ENCODE peak calls at places on chromosome 2, in five cellular contexts. X is transverse colon, K is heart left ventricle, E is A549, W is spleen. C is an unnamed sample. For H3K4me1, the result is how much of the 10 kb centered on the place peaks cover.

GRCh38 chr2:85734942-85735608 is 18.7 kb upstream of the ATOH8 start:
- DNase-seq in X (no peak), K (no peak), E (no peak), W (no peak), C (no peak)

GRCh38 chr2:65305899-65306298 is 78.3 kb downstream of the ACTR2 start:
- DNase-seq in X (no peak), K (no peak), E (no peak), W (no peak), C (no peak)

GRCh38 chr2:175218551-175218950 is 37.0 kb upstream of the ATP5MC3 start:
- DNase-seq in X (no peak), K (no peak), E (no peak), W (no peak), C (no peak)

GRCh38 chr2:101124684-101125366 is 26.4 kb downstream of the TBC1D8 start:
- DNase-seq in X (peak), K (no peak), E (peak), W (no peak), C (peak)

GRCh38 chr2:149908731-149909690 is 321.4 kb upstream of the MMADHC start:
- DNase-seq in X (no peak), K (no peak), E (no peak), W (no peak), C (no peak)

GRCh38 chr2:122908134-122908533 is 1117.0 kb upstream of the CNTNAP5 start:
- DNase-seq in X (no peak), K (no peak), E (no peak), W (no peak), C (no peak)

GRCh38 chr2:10835052-10835970 is 22.7 kb upstream of the PDIA6 start:
- DNase-seq in X (peak), K (peak), E (peak), W (peak), C (peak)

GRCh38 chr2:88038263-88039105 is 17.1 kb downstream of the KRCC1 start:
- DNase-seq in X (no peak), K (no peak), E (peak), W (no peak), C (no peak)

GRCh38 chr2:109459485-109459884 is 154.3 kb downstream of the SEPTIN10 start:
- DNase-seq in X (no peak), K (no peak), E (no peak), W (peak), C (no peak)

GRCh38 chr2:26034597-26035067 is 748 bp downstream of the RAB10 start:
- DNase-seq in X (no peak), K (no peak), E (no peak), W (no peak), C (no peak)

GRCh38 chr2:3493610-3493997 is 25.7 kb downstream of the ADI1 start:
- DNase-seq in X (no peak), K (no peak), E (peak), W (no peak), C (peak)

GRCh38 chr2:230828272-230828961 is 36.3 kb upstream of the ITM2C start:
- DNase-seq in X (peak), K (peak), E (no peak), W (peak), C (no peak)

DNA sequence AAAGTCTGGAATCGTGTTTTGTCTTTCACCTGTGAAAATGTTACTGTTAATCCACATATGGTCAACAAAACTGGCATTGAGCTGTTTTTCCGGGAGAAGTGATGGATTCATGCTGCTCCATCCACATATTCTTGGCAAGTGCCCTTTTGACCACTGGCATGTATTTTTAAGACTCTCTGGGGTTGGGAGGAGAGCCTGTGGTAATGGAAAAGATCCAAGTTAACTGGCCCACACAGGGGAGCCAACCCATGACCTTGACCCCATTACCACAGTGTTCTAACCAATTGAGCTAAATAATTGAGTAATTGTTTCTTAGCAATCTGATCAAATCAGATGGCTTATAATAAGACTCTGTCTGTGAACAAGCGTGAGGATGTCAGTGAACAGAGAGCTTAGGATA is 296.2 kb upstream of the NRP2 start:
- DNase-seq in X (no peak), K (no peak), E (no peak), W (no peak), C (no peak)
- TF ChIP-seq CTCF in X (no peak), K (no peak), E (no peak), W (no peak), C (no peak)

GRCh38 chr2:72750977-72751639 is 74.7 kb downstream of the EXOC6B start:
- DNase-seq in X (no peak), K (no peak), E (no peak), W (no peak), C (no peak)

GRCh38 chr2:72754628-72755320 is 71.1 kb downstream of the EXOC6B start:
- DNase-seq in X (no peak), K (no peak), E (no peak), W (no peak), C (no peak)

GRCh38 chr2:72757177-72757775 is 68.6 kb downstream of the EXOC6B start:
- DNase-seq in X (no peak), K (no peak), E (peak), W (no peak), C (peak)

GRCh38 chr2:72759755-72760154 is 66.1 kb downstream of the EXOC6B start:
- DNase-seq in X (no peak), K (no peak), E (no peak), W (no peak), C (no peak)

GRCh38 chr2:72755647-72756423 is 70.0 kb downstream of the EXOC6B start:
- DNase-seq in X (no peak), K (no peak), E (peak), W (no peak), C (no peak)
- TF ChIP-seq POLR2A in X (no peak), K (no peak), E (no peak), W (no peak), C (no peak)

DNA sequence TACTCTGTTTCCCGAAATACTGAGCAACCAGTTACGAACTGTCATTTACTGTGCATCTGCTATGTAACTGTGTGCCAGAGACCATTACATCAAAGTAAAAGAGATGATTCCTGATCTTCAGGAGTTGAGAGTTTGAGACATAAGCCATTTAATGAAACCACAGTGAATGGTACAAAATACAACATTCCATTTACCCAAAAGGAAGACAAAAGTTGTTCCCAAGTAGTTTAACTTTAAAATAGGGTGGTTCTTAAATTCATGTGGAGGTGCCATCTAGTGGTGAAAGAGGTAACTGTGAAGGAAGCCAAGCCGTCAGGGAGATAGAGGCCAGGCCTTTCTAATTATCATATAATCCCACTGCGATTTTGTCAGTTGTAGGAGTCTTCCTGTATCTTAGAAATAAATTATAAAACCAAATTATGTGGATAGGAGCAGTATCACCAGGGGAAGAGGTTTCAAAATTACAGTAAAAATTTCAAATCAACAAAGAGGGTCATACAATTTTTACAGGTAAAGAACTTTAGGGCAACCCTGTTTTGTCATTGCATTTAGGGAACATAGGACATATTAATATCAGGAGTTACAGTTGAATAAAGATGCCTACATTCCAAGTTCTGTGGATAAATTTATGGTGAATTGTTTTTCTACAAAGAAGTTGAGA is 67.7 kb downstream of the EPAS1 start:
- DNase-seq in X (peak), K (no peak), E (peak), W (no peak), C (peak)
- H3K4me1 ChIP-seq in X (under half), K (under half), E (under half), W (under half), C (under half)

GRCh38 chr2:46461716-46462171 is 17.6 kb upstream of the TMEM247 start:
- DNase-seq in X (no peak), K (no peak), E (no peak), W (no peak), C (no peak)
- TF ChIP-seq CTCF in X (no peak), K (no peak), E (no peak), W (no peak), C (no peak)

GRCh38 chr2:95165371-95166064 is at the start of gene ZNF2:
- DNase-seq in X (peak), K (peak), E (peak), W (peak), C (peak)
- TF ChIP-seq POLR2A in X (peak), K (no peak), E (peak), W (peak), C (peak)

GRCh38 chr2:217219141-217219505 is 359.3 kb upstream of the TNP1 start:
- DNase-seq in X (no peak), K (no peak), E (no peak), W (no peak), C (no peak)
- H3K4me1 ChIP-seq in X (under half), K (under half), E (under half), W (under half), C (under half)

DNA sequence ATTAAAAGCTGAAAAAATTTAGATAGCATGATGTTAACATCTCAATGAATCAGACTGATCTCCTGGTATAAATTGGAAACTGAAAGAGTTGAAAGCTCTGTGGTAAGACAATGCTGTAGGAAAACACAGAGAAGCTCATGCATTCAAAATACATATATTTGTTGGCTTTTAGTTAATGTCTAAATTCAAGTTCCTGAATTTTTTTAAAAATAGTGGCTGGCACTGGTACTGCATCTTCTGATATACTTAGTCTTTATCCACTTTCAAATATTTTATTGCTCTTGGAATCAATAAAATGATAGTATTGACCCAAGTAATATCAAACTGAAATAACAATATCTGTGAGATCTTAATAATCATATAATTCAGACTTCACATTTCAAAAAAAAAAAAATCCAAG is 151.4 kb upstream of the FIGN start:
- DNase-seq in X (no peak), K (no peak), E (no peak), W (no peak), C (no peak)
- TF ChIP-seq CTCF in X (peak), K (no peak), E (no peak), W (no peak), C (no peak)

GRCh38 chr2:76341439-76341838 is 630.7 kb upstream of the GCFC2 start:
- DNase-seq in X (no peak), K (no peak), E (no peak), W (no peak), C (no peak)
- TF ChIP-seq POLR2A in X (no peak), K (no peak), E (no peak), W (no peak), C (no peak)

DNA sequence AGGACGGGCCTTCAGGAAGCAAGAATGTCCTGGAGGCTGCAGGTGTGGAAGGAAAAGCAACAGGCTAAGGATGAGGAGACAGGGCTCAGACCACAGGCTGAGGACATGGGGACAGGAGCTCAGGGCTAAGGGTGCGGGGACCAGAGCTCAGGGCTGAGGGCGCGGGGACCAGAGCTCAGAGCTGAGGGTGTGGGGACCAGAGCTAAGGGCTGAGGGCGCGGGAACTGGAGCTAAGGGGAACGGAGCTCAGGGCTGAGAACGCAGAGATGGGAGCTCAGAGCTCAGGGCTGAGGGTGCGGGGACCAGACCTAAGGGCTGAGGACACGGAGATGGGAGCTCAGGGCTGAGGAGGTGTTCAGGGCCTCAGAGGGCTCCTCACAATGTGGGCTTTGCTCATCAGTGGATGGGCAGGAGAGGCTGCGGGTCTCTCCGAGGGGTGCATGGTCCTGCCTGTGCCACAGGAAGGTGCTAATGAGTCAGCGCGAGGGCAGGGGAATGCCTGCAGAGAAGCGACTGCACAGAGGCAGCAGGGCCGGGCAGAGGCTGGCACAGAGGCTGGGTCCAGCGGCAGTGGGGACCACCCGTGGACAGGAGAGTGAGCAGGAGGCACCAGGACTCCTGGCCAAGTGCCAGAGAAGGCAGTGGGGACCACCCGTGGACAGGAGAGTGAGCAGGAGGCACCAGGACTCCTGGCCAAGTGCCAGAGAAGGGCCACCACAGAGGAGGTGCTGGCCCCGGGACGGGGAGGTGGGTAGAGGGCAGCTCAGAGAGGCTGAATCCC is 271.7 kb downstream of the TWIST2 start:
- DNase-seq in X (no peak), K (peak), E (no peak), W (no peak), C (no peak)
- H3K4me1 ChIP-seq in X (under half), K (under half), E (under half), W (under half), C (under half)

GRCh38 chr2:236568068-236568921 is 1.3 kb upstream of the ACKR3 start:
- DNase-seq in X (peak), K (peak), E (no peak), W (peak), C (peak)
- TF ChIP-seq CTCF in X (peak), K (no peak), E (no peak), W (no peak), C (no peak)

C was measured in body of pancreas.